ENCODE peak calls at places on chromosome 11, in seven cellular contexts. One of them, this sample, is unnamed.

GRCh38 chr11:108097179-108097578 is 24.2 kb upstream of the ACAT1 start:
- DNase-seq in nucleus accumbens: no peak
- DNase-seq in upper lobe of right lung: no peak
- DNase-seq in NCI-H510A treated with DMSO at 0.1 percent for 48 hours: no peak
- DNase-seq in RPMI7951: no peak
- DNase-seq in OCI-M1: no peak
- DNase-seq in stimulated activated CD4-positive, alpha-beta T cell treated with anti-CD3 and anti-CD28 coated beads, Interleukin-1b, Interleukin-23, amount 100 ng/mL, for 1 hour: no peak
- DNase-seq in this sample: no peak

GRCh38 chr11:68337399-68337835 is 25.0 kb downstream of the LRP5 start:
- DNase-seq in stimulated activated CD4-positive, alpha-beta T cell treated with anti-CD3 and anti-CD28 coated beads, Interleukin-1b, Interleukin-23, amount 100 ng/mL, for 1 hour: no peak
- DNase-seq in RPMI7951: no peak
- DNase-seq in upper lobe of right lung: no peak
- DNase-seq in nucleus accumbens: no peak
- DNase-seq in OCI-M1: peak
- DNase-seq in NCI-H510A treated with DMSO at 0.1 percent for 48 hours: peak
- DNase-seq in this sample: no peak

GRCh38 chr11:34318111-34319037 is 39.4 kb downstream of the ABTB2 start:
- DNase-seq in stimulated activated CD4-positive, alpha-beta T cell treated with anti-CD3 and anti-CD28 coated beads, Interleukin-1b, Interleukin-23, amount 100 ng/mL, for 1 hour: no peak
- DNase-seq in upper lobe of right lung: no peak
- DNase-seq in NCI-H510A treated with DMSO at 0.1 percent for 48 hours: no peak
- DNase-seq in RPMI7951: peak
- DNase-seq in OCI-M1: no peak
- DNase-seq in nucleus accumbens: no peak
- DNase-seq in this sample: no peak

GRCh38 chr11:61891331-61892084 is at the start of gene FADS3:
- DNase-seq in NCI-H510A treated with DMSO at 0.1 percent for 48 hours: peak
- DNase-seq in RPMI7951: peak
- DNase-seq in upper lobe of right lung: peak
- DNase-seq in nucleus accumbens: peak
- DNase-seq in OCI-M1: peak
- DNase-seq in stimulated activated CD4-positive, alpha-beta T cell treated with anti-CD3 and anti-CD28 coated beads, Interleukin-1b, Interleukin-23, amount 100 ng/mL, for 1 hour: no peak
- DNase-seq in this sample: peak

GRCh38 chr11:35546317-35546716 is 20.9 kb upstream of the PAMR1 start:
- DNase-seq in nucleus accumbens: no peak
- DNase-seq in OCI-M1: no peak
- DNase-seq in NCI-H510A treated with DMSO at 0.1 percent for 48 hours: no peak
- DNase-seq in RPMI7951: no peak
- DNase-seq in upper lobe of right lung: no peak
- DNase-seq in stimulated activated CD4-positive, alpha-beta T cell treated with anti-CD3 and anti-CD28 coated beads, Interleukin-1b, Interleukin-23, amount 100 ng/mL, for 1 hour: no peak
- DNase-seq in this sample: no peak

GRCh38 chr11:57903441-57904123 is 120.1 kb upstream of the OR9Q1 start:
- DNase-seq in nucleus accumbens: no peak
- DNase-seq in upper lobe of right lung: no peak
- DNase-seq in stimulated activated CD4-positive, alpha-beta T cell treated with anti-CD3 and anti-CD28 coated beads, Interleukin-1b, Interleukin-23, amount 100 ng/mL, for 1 hour: no peak
- DNase-seq in RPMI7951: peak
- DNase-seq in NCI-H510A treated with DMSO at 0.1 percent for 48 hours: no peak
- DNase-seq in OCI-M1: peak
- DNase-seq in this sample: no peak

GRCh38 chr11:69301033-69301490 is 7.1 kb downstream of the MYEOV start:
- DNase-seq in upper lobe of right lung: no peak
- DNase-seq in stimulated activated CD4-positive, alpha-beta T cell treated with anti-CD3 and anti-CD28 coated beads, Interleukin-1b, Interleukin-23, amount 100 ng/mL, for 1 hour: no peak
- DNase-seq in nucleus accumbens: no peak
- DNase-seq in NCI-H510A treated with DMSO at 0.1 percent for 48 hours: no peak
- DNase-seq in OCI-M1: no peak
- DNase-seq in RPMI7951: no peak
- DNase-seq in this sample: no peak

GRCh38 chr11:66967670-66968425 is 7.3 kb upstream of the C11orf86 start:
- DNase-seq in NCI-H510A treated with DMSO at 0.1 percent for 48 hours: no peak
- DNase-seq in upper lobe of right lung: no peak
- DNase-seq in nucleus accumbens: no peak
- DNase-seq in stimulated activated CD4-positive, alpha-beta T cell treated with anti-CD3 and anti-CD28 coated beads, Interleukin-1b, Interleukin-23, amount 100 ng/mL, for 1 hour: no peak
- DNase-seq in OCI-M1: no peak
- DNase-seq in RPMI7951: peak
- DNase-seq in this sample: no peak

GRCh38 chr11:64276653-64277431 is 7.6 kb downstream of the BAD start:
- DNase-seq in stimulated activated CD4-positive, alpha-beta T cell treated with anti-CD3 and anti-CD28 coated beads, Interleukin-1b, Interleukin-23, amount 100 ng/mL, for 1 hour: no peak
- DNase-seq in OCI-M1: no peak
- DNase-seq in RPMI7951: peak
- DNase-seq in upper lobe of right lung: no peak
- DNase-seq in nucleus accumbens: no peak
- DNase-seq in NCI-H510A treated with DMSO at 0.1 percent for 48 hours: no peak
- DNase-seq in this sample: no peak

GRCh38 chr11:1931326-1931725 is 11.8 kb downstream of the TNNT3 start:
- DNase-seq in OCI-M1: no peak
- DNase-seq in NCI-H510A treated with DMSO at 0.1 percent for 48 hours: no peak
- DNase-seq in nucleus accumbens: no peak
- DNase-seq in stimulated activated CD4-positive, alpha-beta T cell treated with anti-CD3 and anti-CD28 coated beads, Interleukin-1b, Interleukin-23, amount 100 ng/mL, for 1 hour: no peak
- DNase-seq in upper lobe of right lung: peak
- DNase-seq in RPMI7951: no peak
- DNase-seq in this sample: no peak

This sample was measured in hypothalamus.